ENCODE peak calls at places on chromosomes 16 and 17, in eight cellular contexts. R, W, X, L, M, Z, D and K are unnamed samples.

GRCh38 chr17:12566281-12567002 is 99.2 kb upstream of the MYOCD start:
- DNase-seq in D (no peak), X (no peak), R (no peak), M (no peak), Z (no peak), W (no peak), L (no peak), K (no peak)

GRCh38 chr16:82008957-82009592 is 2.2 kb downstream of the SDR42E1 start:
- DNase-seq in W (no peak), Z (no peak), D (no peak), L (no peak), R (no peak), M (no peak), X (no peak), K (no peak)

GRCh38 chr16:12090162-12090552 is 113.6 kb downstream of the SNX29 start:
- DNase-seq in M (peak), X (no peak), L (no peak), W (peak), R (no peak), D (no peak), Z (no peak), K (peak)

GRCh38 chr17:42541041-42541833 is 5.2 kb downstream of the NAGLU start:
- DNase-seq in M (no peak), X (no peak), D (no peak), Z (no peak), L (peak), R (peak), W (no peak), K (no peak)

GRCh38 chr17:41308918-41309359 is at the start of gene KRTAP16-1:
- DNase-seq in D (no peak), W (no peak), L (no peak), X (no peak), M (no peak), Z (no peak), R (no peak), K (no peak)

GRCh38 chr17:39564201-39564828 is 43.4 kb downstream of the NEUROD2 start:
- DNase-seq in R (no peak), Z (no peak), X (no peak), W (no peak), D (no peak), M (no peak), L (no peak), K (no peak)

GRCh38 chr16:51155199-51155607 is 4.1 kb upstream of the SALL1 start:
- DNase-seq in R (no peak), L (no peak), W (no peak), X (no peak), M (no peak), Z (no peak), D (no peak), K (no peak)

GRCh38 chr16:75304521-75305363 is 53.3 kb upstream of the BCAR1 start:
- DNase-seq in L (peak), W (no peak), D (peak), Z (peak), X (peak), R (no peak), M (peak), K (peak)

GRCh38 chr17:57929392-57929791 is 25.8 kb downstream of the CUEDC1 start:
- DNase-seq in M (no peak), Z (no peak), W (no peak), R (peak), L (no peak), D (no peak), X (no peak), K (no peak)

GRCh38 chr16:87970206-87970605 is 19.0 kb downstream of the BANP start:
- DNase-seq in M (no peak), X (peak), D (no peak), Z (no peak), L (peak), W (no peak), R (no peak), K (no peak)

GRCh38 chr16:89150981-89151380 is 20.6 kb upstream of the CDH15 start:
- DNase-seq in M (no peak), R (no peak), D (no peak), L (no peak), X (no peak), Z (no peak), W (no peak), K (no peak)

GRCh38 chr17:75457047-75457654 is 716 bp downstream of the TMEM94 start:
- DNase-seq in L (peak), W (peak), M (peak), Z (no peak), R (peak), D (no peak), X (peak), K (no peak)

GRCh38 chr17:39001703-39002637 is 34.8 kb upstream of the FBXO47 start:
- DNase-seq in D (no peak), X (peak), W (peak), Z (peak), L (peak), R (peak), M (peak), K (peak)

GRCh38 chr16:74309789-74310781 is 13.5 kb downstream of the PSMD7 start:
- DNase-seq in L (peak), Z (no peak), D (peak), W (no peak), X (peak), R (no peak), M (no peak), K (no peak)

GRCh38 chr17:47212458-47212857 is 3.3 kb downstream of the MYL4 start:
- DNase-seq in Z (no peak), M (no peak), W (no peak), L (no peak), R (no peak), D (no peak), X (no peak), K (no peak)

GRCh38 chr16:66437391-66437945 is 10.4 kb downstream of the BEAN1 start:
- DNase-seq in R (no peak), X (no peak), M (no peak), W (no peak), Z (no peak), L (no peak), D (no peak), K (no peak)

GRCh38 chr17:17876959-17877547 is 40.3 kb upstream of the SREBF1 start:
- DNase-seq in X (peak), R (no peak), L (no peak), Z (no peak), D (no peak), M (peak), W (peak), K (peak)

GRCh38 chr16:20387978-20388377 is 16.6 kb downstream of the PDILT start:
- DNase-seq in M (no peak), W (no peak), L (no peak), X (no peak), D (no peak), R (no peak), Z (no peak), K (no peak)

GRCh38 chr17:9021985-9022552 is 759 bp downstream of the NTN1 start:
- DNase-seq in L (peak), Z (no peak), W (no peak), X (peak), R (peak), D (no peak), M (no peak), K (peak)

GRCh38 chr17:39872700-39873099 is 4.7 kb downstream of the ZPBP2 start:
- DNase-seq in Z (no peak), W (no peak), R (no peak), M (no peak), X (no peak), L (peak), D (no peak), K (no peak)

GRCh38 chr16:88639231-88640038 is 1.1 kb downstream of the IL17C start:
- DNase-seq in W (peak), M (no peak), R (no peak), D (no peak), X (no peak), Z (no peak), L (no peak), K (no peak)

GRCh38 chr16:87618216-87618615 is 15.9 kb downstream of the JPH3 start:
- DNase-seq in W (no peak), Z (no peak), D (no peak), M (no peak), R (no peak), L (no peak), X (no peak), K (no peak)

GRCh38 chr17:1762233-1762905 is 509 bp downstream of the SERPINF1 start:
- DNase-seq in W (no peak), D (no peak), Z (no peak), M (no peak), R (peak), L (no peak), X (peak), K (no peak)

GRCh38 chr17:27810211-27810901 is 10.0 kb upstream of the NOS2 start:
- DNase-seq in M (no peak), R (no peak), L (no peak), Z (no peak), W (no peak), D (no peak), X (no peak), K (no peak)

GRCh38 chr16:66516808-66517585 is 32.9 kb downstream of the TK2 start:
- DNase-seq in L (peak), M (peak), D (peak), X (peak), Z (peak), W (peak), R (peak), K (peak)

GRCh38 chr16:68335175-68335574 is 24.4 kb downstream of the PRMT7 start:
- DNase-seq in W (no peak), R (no peak), X (peak), Z (no peak), L (peak), M (no peak), D (no peak), K (no peak)

GRCh38 chr17:50147841-50148225 is 2.6 kb downstream of the PPP1R9B start:
- DNase-seq in R (peak), D (no peak), X (no peak), L (no peak), Z (no peak), M (no peak), W (no peak), K (no peak)

GRCh38 chr16:27446721-27447120 is 44.7 kb downstream of the IL21R start:
- DNase-seq in R (no peak), D (no peak), Z (no peak), L (no peak), M (no peak), W (peak), X (no peak), K (no peak)

GRCh38 chr16:27448531-27449433 is 46.8 kb downstream of the IL21R start:
- DNase-seq in L (no peak), D (no peak), Z (no peak), X (no peak), R (no peak), W (no peak), M (no peak), K (no peak)

GRCh38 chr16:27444470-27444869 is 42.5 kb downstream of the IL21R start:
- DNase-seq in R (no peak), Z (no peak), L (no peak), M (no peak), D (no peak), W (peak), X (no peak), K (no peak)

GRCh38 chr16:27444015-27444414 is 42.0 kb downstream of the IL21R start:
- DNase-seq in M (no peak), Z (no peak), L (peak), D (no peak), X (peak), R (no peak), W (no peak), K (no peak)

GRCh38 chr16:27445502-27446175 is 43.7 kb downstream of the IL21R start:
- DNase-seq in X (no peak), D (no peak), M (no peak), R (no peak), L (no peak), W (peak), Z (no peak), K (no peak)
- TF ChIP-seq CTCF in X (no peak), D (no peak), M (no peak), R (no peak), L (no peak), W (no peak), Z (no peak), K (no peak)

GRCh38 chr16:86211800-86212199 is 298.5 kb upstream of the FOXF1 start:
- DNase-seq in X (no peak), L (no peak), R (no peak), Z (no peak), M (no peak), W (no peak), D (no peak), K (peak)
- H3K4me3 ChIP-seq in X (no peak), L (no peak), R (no peak), Z (no peak), M (no peak), W (no peak), D (no peak), K (no peak)

GRCh38 chr17:79990704-79991103 is 45.0 kb downstream of the TBC1D16 start:
- DNase-seq in W (no peak), Z (no peak), M (no peak), L (no peak), D (no peak), X (no peak), R (no peak), K (no peak)

GRCh38 chr17:79991924-79992656 is 43.6 kb downstream of the TBC1D16 start:
- DNase-seq in M (peak), R (no peak), X (no peak), L (no peak), Z (no peak), D (peak), W (no peak), K (no peak)

GRCh38 chr17:79990051-79990592 is 45.5 kb downstream of the TBC1D16 start:
- DNase-seq in R (no peak), X (no peak), L (no peak), M (no peak), D (no peak), W (no peak), Z (no peak), K (no peak)

GRCh38 chr17:79992657-79993389 is 42.8 kb downstream of the TBC1D16 start:
- DNase-seq in R (no peak), Z (no peak), L (peak), W (no peak), X (no peak), M (no peak), D (no peak), K (no peak)

GRCh38 chr17:79991140-79991923 is 44.3 kb downstream of the TBC1D16 start:
- DNase-seq in D (peak), X (peak), W (peak), Z (no peak), M (peak), L (peak), R (peak), K (peak)
- TF ChIP-seq CTCF in D (peak), X (peak), W (peak), Z (peak), M (peak), L (peak), R (peak), K (no peak)

DNA sequence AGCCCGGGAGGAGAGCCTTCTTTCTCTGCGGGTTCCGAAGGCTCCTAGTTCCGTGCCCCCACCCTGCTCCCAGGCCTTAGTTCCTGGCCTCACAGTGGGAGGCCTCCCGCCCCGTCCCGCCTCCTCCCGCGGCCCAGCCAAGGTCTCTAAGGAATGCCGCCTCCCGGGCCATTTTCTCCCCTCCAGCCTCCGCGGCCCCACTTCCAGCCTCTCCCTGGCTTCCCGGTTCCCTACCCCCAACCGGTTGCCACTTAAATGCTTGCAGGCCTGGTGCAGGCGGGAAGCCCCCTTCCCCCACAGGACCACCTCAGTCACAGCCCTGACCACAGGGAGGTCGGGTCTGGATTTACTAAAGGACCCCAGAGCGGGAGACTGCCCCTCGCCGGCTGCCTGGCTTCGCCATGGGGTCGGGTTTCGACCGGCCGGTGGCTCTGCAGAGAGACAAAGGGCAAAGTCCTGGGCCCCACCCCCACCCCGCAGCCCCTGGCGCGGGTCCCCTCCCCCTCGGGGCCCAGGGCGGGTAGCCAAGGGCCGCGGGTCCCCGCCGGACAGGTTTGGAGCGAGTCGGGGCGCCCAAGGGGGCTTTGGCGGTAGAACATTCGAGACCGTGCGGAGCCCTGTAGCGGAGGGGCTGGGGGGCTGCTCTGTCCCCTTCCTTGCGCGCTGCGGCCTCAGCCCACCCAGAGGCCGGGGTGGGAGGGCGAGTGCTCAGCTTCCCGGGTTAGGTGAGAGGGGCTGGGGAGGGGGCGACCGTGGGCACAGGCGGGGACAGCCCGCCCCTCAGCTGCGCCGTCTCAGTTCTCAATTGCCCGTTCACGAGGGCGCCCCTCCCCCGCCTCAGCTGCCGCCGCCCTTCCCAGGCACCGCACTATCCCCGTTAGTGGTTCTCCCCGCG is 16.4 kb downstream of the IGF2BP1 start:
- DNase-seq in M (no peak), R (no peak), L (no peak), X (no peak), Z (no peak), W (no peak), D (no peak), K (peak)
- H3K4me3 ChIP-seq in M (no peak), R (no peak), L (no peak), X (no peak), Z (peak), W (no peak), D (peak), K (no peak)

DNA sequence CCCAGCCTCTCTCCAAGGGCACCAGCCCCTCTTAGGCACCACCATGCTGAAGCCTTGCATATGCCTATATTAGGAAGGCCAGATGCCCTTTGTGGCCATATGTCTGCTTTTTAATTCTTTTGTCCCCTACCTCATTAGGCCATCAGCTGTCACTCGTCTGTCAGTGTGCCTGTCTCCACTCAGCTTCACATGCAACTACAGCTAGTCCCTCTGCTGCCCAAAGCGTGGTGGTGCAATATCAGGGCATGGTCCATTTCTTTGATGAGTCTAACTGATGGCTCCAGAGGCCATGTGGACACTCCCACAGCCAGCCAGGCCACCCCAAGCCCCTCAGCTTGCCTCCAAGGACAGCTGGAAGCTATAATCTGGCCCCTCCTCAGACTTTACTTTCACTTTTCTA is 36.3 kb downstream of the MYO18A start:
- DNase-seq in Z (no peak), X (peak), M (no peak), R (peak), D (peak), W (no peak), L (no peak), K (no peak)
- TF ChIP-seq CTCF in Z (peak), X (peak), M (peak), R (peak), D (peak), W (peak), L (peak), K (no peak)

DNA sequence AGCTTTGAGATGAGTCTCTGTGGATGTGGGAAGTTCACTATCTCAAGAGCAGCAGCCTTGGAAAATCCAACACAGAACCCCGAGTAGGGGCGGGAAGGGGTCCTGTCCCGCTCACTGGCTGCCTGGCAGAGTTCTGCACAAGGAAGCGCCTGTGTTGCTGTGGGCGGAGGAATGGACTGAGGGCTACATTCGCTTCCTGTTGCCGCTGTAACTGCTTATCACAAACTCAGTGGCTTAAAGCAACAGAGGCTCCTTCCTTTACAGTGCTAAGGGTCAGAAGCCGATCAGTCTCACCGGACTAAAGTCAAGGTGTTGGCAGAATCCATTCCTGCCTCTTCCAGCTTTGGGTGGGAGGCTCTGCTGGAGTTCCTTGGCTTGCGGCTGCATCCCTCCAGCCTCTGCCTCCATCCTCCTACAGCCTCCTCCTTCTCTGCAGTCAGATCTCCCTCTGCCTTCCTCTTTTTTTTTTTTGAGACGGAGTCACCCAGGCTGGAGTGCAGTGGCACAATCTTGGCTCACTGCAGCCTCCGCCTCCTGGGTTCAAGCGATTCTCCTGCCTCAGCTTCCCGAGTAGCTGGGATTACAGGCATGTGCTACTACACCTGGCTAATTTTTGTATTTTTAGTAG is 305.3 kb downstream of the SEC14L1 start:
- DNase-seq in Z (no peak), D (no peak), M (no peak), X (peak), R (no peak), W (peak), L (no peak), K (no peak)
- H3K4me3 ChIP-seq in Z (no peak), D (no peak), M (no peak), X (no peak), R (no peak), W (peak), L (no peak), K (no peak)

GRCh38 chr17:51279183-51279582 is 18.8 kb downstream of the UTP18 start:
- DNase-seq in D (no peak), M (no peak), R (no peak), L (peak), X (no peak), W (no peak), Z (no peak), K (no peak)
- TF ChIP-seq CTCF in D (no peak), M (no peak), R (no peak), L (no peak), X (no peak), W (no peak), Z (no peak), K (no peak)